ENCODE peak calls at places on chromosome 22, in eight cellular contexts. P, L, J, O, K, Y, G and N are unnamed samples.

GRCh38 chr22:48758905-48759875 is 1068.5 kb downstream of the BRD1 start:
- DNase-seq in O (no peak), G (no peak), Y (peak), L (no peak), K (no peak), J (no peak), P (no peak), N (no peak)

GRCh38 chr22:29689201-29689871 is 30.5 kb upstream of the CABP7 start:
- DNase-seq in G (peak), L (no peak), J (no peak), Y (no peak), O (no peak), K (no peak), P (no peak), N (no peak)

GRCh38 chr22:27462190-27462589 is 339.4 kb downstream of the MN1 start:
- DNase-seq in P (peak), Y (no peak), J (no peak), L (no peak), O (no peak), G (no peak), K (no peak), N (no peak)

GRCh38 chr22:17882162-17882561 is 107.9 kb upstream of the BID start:
- DNase-seq in J (no peak), P (no peak), L (no peak), O (no peak), G (no peak), Y (no peak), K (no peak), N (no peak)

GRCh38 chr22:44889233-44889878 is 120.4 kb downstream of the PHF21B start:
- DNase-seq in P (no peak), O (no peak), G (peak), K (no peak), L (no peak), Y (no peak), J (no peak), N (no peak)

GRCh38 chr22:17131686-17132085 is 10.5 kb upstream of the TMEM121B start:
- DNase-seq in G (no peak), L (no peak), P (no peak), J (no peak), K (peak), O (no peak), Y (no peak), N (no peak)

GRCh38 chr22:50302041-50302541 is 5.4 kb downstream of the PLXNB2 start:
- DNase-seq in O (no peak), K (no peak), G (no peak), J (no peak), P (peak), L (no peak), Y (peak), N (no peak)

GRCh38 chr22:39016592-39016991 is 2.5 kb downstream of the APOBEC3C start:
- DNase-seq in P (no peak), G (no peak), L (no peak), K (no peak), O (no peak), J (no peak), Y (no peak), N (no peak)

GRCh38 chr22:43481528-43482309 is 69.9 kb downstream of the MPPED1 start:
- DNase-seq in L (no peak), Y (peak), P (no peak), J (peak), K (no peak), G (no peak), O (peak), N (no peak)

GRCh38 chr22:20815477-20816050 is 41.7 kb downstream of the SERPIND1 start:
- DNase-seq in O (no peak), Y (no peak), P (no peak), K (no peak), G (no peak), J (no peak), L (no peak), N (no peak)

GRCh38 chr22:45469573-45470383 is 32.9 kb upstream of the FBLN1 start:
- DNase-seq in P (no peak), G (no peak), Y (no peak), L (no peak), K (peak), O (no peak), J (no peak), N (no peak)

GRCh38 chr22:36423461-36424404 is 36.0 kb upstream of the MYH9 start:
- DNase-seq in P (no peak), O (no peak), G (no peak), Y (no peak), K (peak), L (no peak), J (no peak), N (no peak)

GRCh38 chr22:44293034-44293433 is 19.7 kb downstream of the SHISAL1 start:
- DNase-seq in L (no peak), O (no peak), Y (no peak), J (no peak), P (no peak), K (no peak), G (no peak), N (no peak)

GRCh38 chr22:27124336-27125023 is 467.1 kb downstream of the MIAT start:
- DNase-seq in J (no peak), O (no peak), P (no peak), L (peak), G (no peak), Y (no peak), K (no peak), N (no peak)

GRCh38 chr22:17678817-17679385 is 40.3 kb downstream of the BCL2L13 start:
- DNase-seq in O (no peak), J (no peak), K (no peak), Y (no peak), L (no peak), G (no peak), P (no peak), N (no peak)

DNA sequence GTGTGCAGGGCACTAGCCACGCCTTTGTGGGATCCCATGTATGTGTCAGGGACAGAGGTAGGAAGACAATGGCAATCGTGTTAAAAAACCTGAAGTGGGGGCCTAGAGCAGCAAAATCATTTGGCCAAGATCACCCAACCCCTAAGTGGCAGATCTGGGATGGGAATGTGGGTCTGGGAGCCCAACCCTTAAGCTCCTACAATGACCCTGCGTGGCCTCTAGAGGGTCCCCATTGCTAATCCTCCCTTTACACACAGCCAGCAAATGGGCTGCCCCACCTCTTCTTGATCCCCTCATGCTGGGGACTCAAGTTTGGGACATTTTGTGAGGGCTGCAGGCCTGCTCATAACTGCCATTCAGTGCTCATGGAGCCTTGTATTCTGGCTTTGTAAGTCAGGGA is 73.2 kb upstream of the SUSD2 start:
- DNase-seq in L (no peak), J (no peak), O (no peak), G (no peak), Y (no peak), K (no peak), P (no peak), N (no peak)
- TF ChIP-seq CTCF in L (no peak), J (no peak), O (no peak), G (no peak), Y (no peak), K (no peak), P (no peak), N (no peak)

DNA sequence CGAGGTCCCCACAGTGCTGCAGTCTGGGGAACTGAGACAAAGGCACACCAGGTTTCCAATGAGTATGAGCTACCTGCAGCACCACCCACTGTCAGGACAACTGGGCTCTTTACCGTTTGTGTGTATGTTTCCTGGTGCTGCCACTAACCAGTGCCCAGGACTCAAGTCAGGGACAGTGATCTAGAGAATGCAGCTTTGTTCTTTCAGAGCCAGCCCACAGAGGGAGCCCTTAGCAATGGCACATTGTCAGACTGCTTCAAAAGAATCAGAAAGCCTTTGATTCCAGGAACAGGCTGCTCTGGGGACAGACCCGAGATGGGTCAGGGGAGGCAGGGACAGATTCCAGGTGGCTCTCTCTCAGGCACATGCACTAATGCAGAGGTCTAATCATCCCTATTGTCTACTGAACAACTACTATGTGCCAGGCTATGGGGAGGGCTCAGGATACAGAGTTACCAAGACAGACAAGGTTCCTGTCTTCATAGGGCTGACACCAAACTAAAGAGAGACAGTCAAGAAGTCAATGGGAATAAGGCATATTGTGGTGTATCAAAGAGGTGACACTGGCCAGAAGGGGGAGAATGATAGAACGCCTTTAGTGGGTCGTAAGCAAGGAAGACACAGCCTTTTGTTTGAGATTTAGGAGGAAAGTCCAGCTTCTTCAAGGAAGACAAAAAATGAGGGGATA is 103.7 kb downstream of the VPREB1 start:
- DNase-seq in O (peak), J (no peak), K (peak), Y (no peak), P (peak), L (no peak), G (peak), N (no peak)
- TF ChIP-seq CTCF in O (no peak), J (no peak), K (peak), Y (no peak), P (no peak), L (peak), G (peak), N (no peak)

GRCh38 chr22:31497148-31497938 is 1.0 kb downstream of the SFI1 start:
- DNase-seq in P (no peak), G (no peak), Y (no peak), L (no peak), J (peak), O (no peak), K (no peak), N (no peak)

GRCh38 chr22:31495343-31495742 is 993 bp upstream of the SFI1 start:
- DNase-seq in Y (no peak), K (no peak), J (no peak), O (no peak), G (no peak), L (no peak), P (no peak), N (no peak)

GRCh38 chr22:31492151-31492550 is 2.5 kb upstream of the EIF4ENIF1 start:
- DNase-seq in P (no peak), Y (no peak), L (no peak), G (no peak), O (no peak), K (no peak), J (no peak), N (no peak)

GRCh38 chr22:31496735-31497146 is 405 bp downstream of the SFI1 start:
- DNase-seq in L (no peak), G (peak), K (no peak), P (no peak), Y (no peak), O (peak), J (peak), N (no peak)

DNA sequence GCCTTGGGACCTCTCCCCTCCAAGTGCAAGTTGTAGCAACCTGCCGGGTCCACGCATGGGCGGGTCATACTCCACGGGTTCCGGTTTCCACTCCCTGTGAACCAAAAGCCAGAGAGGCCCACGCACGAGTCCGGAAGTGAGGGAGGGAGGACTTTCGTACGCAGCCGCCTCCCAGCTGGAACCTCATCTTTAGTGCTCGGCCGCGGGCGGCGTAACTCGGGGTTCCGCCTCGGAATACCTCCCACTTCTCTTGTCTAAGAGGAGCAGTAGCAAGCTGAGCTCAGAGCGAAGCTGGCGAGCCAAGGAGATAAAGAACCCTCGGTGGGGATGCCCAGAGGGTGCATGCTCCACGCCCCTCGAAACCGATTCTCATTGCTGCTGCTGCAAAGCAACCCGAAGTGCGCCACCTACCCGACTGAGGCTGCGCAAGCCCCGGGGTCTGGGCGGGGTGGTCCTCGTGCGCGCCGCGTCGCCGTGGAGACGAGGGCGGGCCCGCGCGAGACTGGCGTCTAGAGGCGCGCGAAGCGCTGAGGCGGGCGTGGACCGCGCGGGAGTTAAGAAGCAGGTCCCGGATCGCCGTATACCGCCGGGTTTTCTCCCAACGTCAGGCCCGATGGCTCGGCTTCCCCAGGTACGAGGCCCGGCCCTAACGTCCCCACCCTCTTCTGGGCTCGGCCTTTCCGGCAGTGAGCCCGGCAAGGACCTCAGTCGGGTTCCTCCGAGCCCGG is at the start of gene SFI1:
- DNase-seq in J (peak), P (peak), L (peak), Y (peak), K (peak), G (peak), O (peak), N (peak)
- TF ChIP-seq CTCF in J (no peak), P (peak), L (peak), Y (no peak), K (peak), G (peak), O (no peak), N (peak)

GRCh38 chr22:42296381-42296853 is 26.0 kb upstream of the TCF20 start:
- DNase-seq in K (no peak), Y (peak), J (peak), G (peak), L (peak), P (peak), O (no peak), N (no peak)
- TF ChIP-seq CTCF in K (peak), Y (peak), J (peak), G (peak), L (no peak), P (peak), O (no peak), N (no peak)

GRCh38 chr22:33090836-33091235 is 32.7 kb upstream of the SYN3 start:
- DNase-seq in G (no peak), Y (no peak), L (no peak), K (no peak), O (no peak), P (no peak), J (no peak), N (no peak)
- TF ChIP-seq CTCF in G (no peak), Y (no peak), L (no peak), K (no peak), O (no peak), P (no peak), J (no peak), N (no peak)

GRCh38 chr22:34812631-34813030 is 253.3 kb upstream of the ISX start:
- DNase-seq in L (no peak), Y (no peak), G (no peak), K (no peak), O (no peak), P (no peak), J (no peak), N (no peak)

GRCh38 chr22:34814260-34814659 is 251.7 kb upstream of the ISX start:
- DNase-seq in J (no peak), K (no peak), O (no peak), G (peak), L (no peak), Y (no peak), P (no peak), N (no peak)

GRCh38 chr22:34804588-34804987 is 261.4 kb upstream of the ISX start:
- DNase-seq in L (no peak), P (no peak), O (no peak), Y (no peak), G (peak), K (no peak), J (no peak), N (no peak)

GRCh38 chr22:34808618-34809017 is 257.3 kb upstream of the ISX start:
- DNase-seq in Y (no peak), J (no peak), K (no peak), G (no peak), P (no peak), L (no peak), O (no peak), N (no peak)
- TF ChIP-seq CTCF in Y (no peak), J (no peak), K (no peak), G (no peak), P (no peak), L (no peak), O (no peak), N (no peak)

GRCh38 chr22:37696657-37697539 is at the start of gene TRIOBP:
- DNase-seq in L (peak), Y (peak), G (peak), O (peak), J (peak), P (peak), K (peak), N (peak)
- TF ChIP-seq CTCF in L (peak), Y (peak), G (peak), O (no peak), J (peak), P (peak), K (peak), N (peak)

GRCh38 chr22:40511604-40512003 is 124.9 kb downstream of the MRTFA start:
- DNase-seq in G (no peak), J (no peak), P (no peak), L (no peak), Y (no peak), K (no peak), O (no peak), N (no peak)
- TF ChIP-seq CTCF in G (no peak), J (no peak), P (no peak), L (no peak), Y (no peak), K (peak), O (no peak), N (no peak)

DNA sequence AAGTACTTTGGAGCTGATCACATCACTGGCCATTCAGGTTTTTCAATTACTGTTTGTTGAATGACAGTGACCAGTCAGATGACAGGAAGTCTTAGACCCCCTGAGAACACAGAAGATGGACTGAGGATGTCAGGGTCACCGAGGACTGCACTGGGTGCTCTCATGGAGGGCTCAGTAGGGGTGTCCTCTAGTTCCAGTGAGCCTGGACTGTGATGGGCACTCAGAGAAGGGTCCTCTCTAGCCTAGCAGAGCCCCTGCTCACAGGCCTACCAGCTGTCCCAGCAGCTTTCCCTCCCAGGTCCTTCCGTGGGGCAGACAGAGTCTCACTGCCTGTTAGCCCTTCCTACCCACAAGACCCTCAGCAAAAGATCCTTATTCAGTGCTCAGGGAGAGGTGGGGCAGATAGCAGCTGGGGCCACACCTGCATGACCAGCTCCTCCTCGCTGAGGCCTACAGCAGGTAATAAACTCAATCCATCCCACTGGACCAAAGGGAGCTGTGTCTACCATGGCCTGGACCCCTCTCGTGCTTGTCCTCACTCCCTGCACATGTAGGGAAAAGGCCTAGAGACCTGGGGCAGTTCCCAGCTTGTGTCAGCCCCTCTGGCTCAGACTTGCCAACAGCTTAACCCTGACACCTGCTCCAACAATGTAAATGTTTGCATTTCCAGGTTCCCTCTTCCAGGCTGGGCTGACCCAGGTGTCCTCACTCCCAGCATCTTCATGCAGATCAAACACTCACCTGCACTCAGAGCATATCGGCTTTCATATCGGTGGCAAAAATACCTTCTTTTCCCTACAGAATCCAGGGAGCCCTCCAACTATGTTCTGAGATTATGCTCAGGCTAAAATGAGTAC is 25.2 kb upstream of the VPREB1 start:
- DNase-seq in L (no peak), Y (no peak), G (no peak), K (no peak), P (no peak), O (no peak), J (no peak), N (no peak)
- TF ChIP-seq CTCF in L (no peak), Y (no peak), G (no peak), K (no peak), P (no peak), O (no peak), J (no peak), N (no peak)